ENCODE peak calls at places on chromosome 4, in eight cellular contexts. Z, C, Q, X, K, R, J and H are unnamed samples.

GRCh38 chr4:38675167-38676121 is 11.4 kb downstream of the KLF3 start:
- DNase-seq in Z (peak), C (peak), Q (peak), X (peak), K (peak), R (peak), J (peak), H (peak)

GRCh38 chr4:176339936-176340761 is 20.4 kb downstream of the SPCS3 start:
- DNase-seq in Z (no peak), C (no peak), Q (no peak), X (no peak), K (no peak), R (no peak), J (no peak), H (peak)

GRCh38 chr4:1686440-1687036 is 2.4 kb upstream of the FAM53A start:
- DNase-seq in Z (no peak), C (no peak), Q (no peak), X (no peak), K (no peak), R (no peak), J (no peak), H (no peak)

GRCh38 chr4:20075479-20075878 is 176.2 kb upstream of the SLIT2 start:
- DNase-seq in Z (no peak), C (no peak), Q (no peak), X (no peak), K (peak), R (no peak), J (no peak), H (no peak)

GRCh38 chr4:41133619-41134018 is 80.7 kb downstream of the APBB2 start:
- DNase-seq in Z (no peak), C (no peak), Q (no peak), X (no peak), K (no peak), R (no peak), J (no peak), H (no peak)

GRCh38 chr4:825969-826330 is at the start of gene CPLX1:
- DNase-seq in Z (no peak), C (no peak), Q (no peak), X (no peak), K (no peak), R (no peak), J (no peak), H (no peak)

GRCh38 chr4:152795891-152796290 is 16.1 kb downstream of the ARFIP1 start:
- DNase-seq in Z (no peak), C (no peak), Q (no peak), X (no peak), K (no peak), R (no peak), J (no peak), H (no peak)

GRCh38 chr4:138910914-138911336 is 104.7 kb upstream of the NOCT start:
- DNase-seq in Z (peak), C (peak), Q (no peak), X (peak), K (peak), R (peak), J (peak), H (peak)

GRCh38 chr4:159280442-159281172 is 177.7 kb downstream of the RAPGEF2 start:
- DNase-seq in Z (no peak), C (no peak), Q (no peak), X (no peak), K (no peak), R (no peak), J (no peak), H (no peak)

GRCh38 chr4:148204892-148205291 is 237.3 kb downstream of the NR3C2 start:
- DNase-seq in Z (no peak), C (no peak), Q (no peak), X (no peak), K (no peak), R (no peak), J (no peak), H (no peak)

GRCh38 chr4:156676116-156676851 is 295.3 kb downstream of the PDGFC start:
- DNase-seq in Z (no peak), C (no peak), Q (no peak), X (no peak), K (no peak), R (no peak), J (no peak), H (no peak)

GRCh38 chr4:82618321-82618720 is 56.5 kb upstream of the TMEM150C start:
- DNase-seq in Z (peak), C (no peak), Q (no peak), X (no peak), K (no peak), R (no peak), J (no peak), H (no peak)

GRCh38 chr4:173301518-173302201 is 32.5 kb downstream of the HMGB2 start:
- DNase-seq in Z (peak), C (no peak), Q (no peak), X (no peak), K (peak), R (no peak), J (peak), H (no peak)

GRCh38 chr4:13515268-13515667 is 29.0 kb downstream of the NKX3-2 start:
- DNase-seq in Z (no peak), C (no peak), Q (no peak), X (no peak), K (no peak), R (no peak), J (no peak), H (no peak)

GRCh38 chr4:112807999-112808398 is 171.1 kb downstream of the LARP7 start:
- DNase-seq in Z (no peak), C (no peak), Q (no peak), X (no peak), K (no peak), R (no peak), J (no peak), H (no peak)

GRCh38 chr4:1198070-1198844 is 25.9 kb upstream of the SPON2 start:
- DNase-seq in Z (no peak), C (no peak), Q (no peak), X (peak), K (no peak), R (no peak), J (no peak), H (no peak)